ENCODE peak calls at places on chromosomes 6 and 20, in five cellular contexts. I is SK-N-SH; Y is activated T-cell treated with anti-CD3 and anti-CD28 coated beads, Interleukin-2, amount 50 U/mL, for 72 hours; P is left ventricle myocardium inferior; T is germinal center. M is an unnamed sample.
A peak's percentile ranks its signal among the peaks of the same experiment; 100 is the strongest.

GRCh38 chr20:58645277-58645968 is 5.7 kb upstream of the STX16 start:
- DNase-seq in I (no peak), Y (no peak), P (no peak), T (no peak), M (peak; percentile 79)

GRCh38 chr6:80528115-80528514 is 421.6 kb downstream of the BCKDHB start:
- DNase-seq in I (no peak), Y (no peak), P (no peak), T (no peak), M (no peak)

GRCh38 chr6:10999994-11000393 is 44.1 kb downstream of the ELOVL2 start:
- DNase-seq in I (no peak), Y (no peak), P (no peak), T (no peak), M (no peak)

GRCh38 chr6:149965191-149966020 is 1.7 kb downstream of the ULBP1 start:
- DNase-seq in I (peak; percentile 54), Y (no peak), P (no peak), T (peak; percentile 56), M (no peak)

GRCh38 chr6:137155830-137156229 is 17.6 kb downstream of the IL22RA2 start:
- DNase-seq in I (no peak), Y (peak; percentile 55), P (no peak), T (no peak), M (no peak)

GRCh38 chr6:30915591-30915946 is 1.5 kb downstream of the VARS2 start:
- DNase-seq in I (peak; percentile 74), Y (peak; percentile 18), P (no peak), T (peak; percentile 56), M (peak; percentile 70)

GRCh38 chr6:36242161-36242560 is 27.7 kb upstream of the PNPLA1 start:
- DNase-seq in I (no peak), Y (no peak), P (no peak), T (no peak), M (no peak)

GRCh38 chr6:34484899-34485298 is 19.0 kb downstream of the PACSIN1 start:
- DNase-seq in I (no peak), Y (peak; percentile 79), P (no peak), T (peak; percentile 68), M (no peak)

GRCh38 chr20:55353206-55353605 is 652.1 kb downstream of the CBLN4 start:
- DNase-seq in I (no peak), Y (no peak), P (no peak), T (no peak), M (peak; percentile 29)

GRCh38 chr20:44032583-44033138 is 118.0 kb downstream of the TOX2 start:
- DNase-seq in I (no peak), Y (no peak), P (no peak), T (no peak), M (no peak)

GRCh38 chr6:9250852-9251251 is 815.5 kb upstream of the SLC35B3 start:
- DNase-seq in I (peak; percentile 2), Y (no peak), P (no peak), T (no peak), M (no peak)

GRCh38 chr6:19465760-19466159 is 371.4 kb upstream of the ID4 start:
- DNase-seq in I (no peak), Y (no peak), P (no peak), T (no peak), M (no peak)

GRCh38 chr6:111663692-111664564 is 58.2 kb upstream of the TRAF3IP2 start:
- DNase-seq in I (peak; percentile 36), Y (no peak), P (peak; percentile 74), T (no peak), M (no peak)

GRCh38 chr20:33262658-33263065 is 20.4 kb upstream of the BPIFB1 start:
- DNase-seq in I (peak; percentile 52), Y (peak; percentile 1), P (no peak), T (no peak), M (peak; percentile 60)

GRCh38 chr6:15936503-15936902 is 192.4 kb upstream of the MYLIP start:
- DNase-seq in I (no peak), Y (no peak), P (no peak), T (peak; percentile 57), M (no peak)

GRCh38 chr20:10681466-10681865 is 7.7 kb upstream of the JAG1 start:
- DNase-seq in I (no peak), Y (no peak), P (no peak), T (no peak), M (no peak)

GRCh38 chr6:63395388-63395787 is 75.6 kb upstream of the LGSN start:
- DNase-seq in I (no peak), Y (no peak), P (no peak), T (no peak), M (no peak)

GRCh38 chr6:89244237-89244985 is 27.3 kb upstream of the GABRR1 start:
- DNase-seq in I (no peak), Y (no peak), P (no peak), T (no peak), M (no peak)

GRCh38 chr20:17928633-17929311 is 39.8 kb downstream of the SNX5 start:
- DNase-seq in I (no peak), Y (no peak), P (no peak), T (peak; percentile 56), M (no peak)

GRCh38 chr20:50607850-50608749 is 83.2 kb downstream of the RIPOR3 start:
- DNase-seq in I (no peak), Y (no peak), P (no peak), T (no peak), M (no peak)

GRCh38 chr20:59783020-59784010 is 150.1 kb downstream of the SYCP2 start:
- DNase-seq in I (peak; percentile 82), Y (peak; percentile 53), P (peak; percentile 52), T (peak; percentile 59), M (peak; percentile 51)

GRCh38 chr20:19975436-19975799 is 41.7 kb upstream of the NAA20 start:
- DNase-seq in I (no peak), Y (no peak), P (peak; percentile 29), T (no peak), M (peak; percentile 26)

GRCh38 chr6:155943635-155944034 is 488.0 kb upstream of the NOX3 start:
- DNase-seq in I (no peak), Y (no peak), P (no peak), T (no peak), M (no peak)

M was measured in H54.